ENCODE peak calls at places on chromosomes 11 and 22, in eight cellular contexts. E is HL-60, U is PC-3, K is vagina, G is astrocyte of the cerebellum, Y is mammary epithelial cell, C is stomach, B is NB4. F is an unnamed sample.

GRCh38 chr11:102933627-102934026 is 21.9 kb downstream of the MMP13 start:
- DNase-seq in K (no peak), E (no peak), G (no peak), Y (no peak), U (no peak), B (peak), C (no peak), F (no peak)

GRCh38 chr11:124329787-124330478 is 9.9 kb upstream of the OR8D2 start:
- DNase-seq in B (peak), G (peak), Y (no peak), U (peak), E (no peak), K (no peak), C (no peak), F (no peak)

GRCh38 chr11:85027346-85027745 is 599.8 kb downstream of the DLG2 start:
- DNase-seq in U (no peak), G (no peak), E (no peak), K (no peak), B (no peak), C (no peak), Y (no peak), F (no peak)

GRCh38 chr11:46120361-46120710 is 918 bp downstream of the PHF21A start:
- DNase-seq in E (peak), U (no peak), Y (no peak), K (no peak), B (no peak), C (no peak), G (no peak), F (no peak)

GRCh38 chr22:42732071-42732470 is 11.4 kb upstream of the A4GALT start:
- DNase-seq in C (no peak), Y (no peak), B (no peak), U (no peak), K (no peak), E (no peak), G (no peak), F (no peak)

GRCh38 chr11:63629426-63629825 is 15.2 kb upstream of the PLAAT3 start:
- DNase-seq in B (no peak), C (no peak), K (no peak), U (no peak), G (no peak), Y (no peak), E (no peak), F (no peak)

GRCh38 chr11:66491315-66491935 is 11.2 kb downstream of the DPP3 start:
- DNase-seq in G (no peak), B (no peak), U (no peak), C (no peak), K (no peak), Y (no peak), E (no peak), F (no peak)

GRCh38 chr11:64492561-64492960 is 98.5 kb upstream of the SLC22A12 start:
- DNase-seq in G (no peak), E (peak), U (no peak), Y (no peak), K (no peak), C (no peak), B (peak), F (no peak)

GRCh38 chr11:64285885-64286800 is 495 bp downstream of the GPR137 start:
- DNase-seq in C (no peak), B (peak), Y (no peak), U (peak), G (no peak), E (peak), K (no peak), F (no peak)

DNA sequence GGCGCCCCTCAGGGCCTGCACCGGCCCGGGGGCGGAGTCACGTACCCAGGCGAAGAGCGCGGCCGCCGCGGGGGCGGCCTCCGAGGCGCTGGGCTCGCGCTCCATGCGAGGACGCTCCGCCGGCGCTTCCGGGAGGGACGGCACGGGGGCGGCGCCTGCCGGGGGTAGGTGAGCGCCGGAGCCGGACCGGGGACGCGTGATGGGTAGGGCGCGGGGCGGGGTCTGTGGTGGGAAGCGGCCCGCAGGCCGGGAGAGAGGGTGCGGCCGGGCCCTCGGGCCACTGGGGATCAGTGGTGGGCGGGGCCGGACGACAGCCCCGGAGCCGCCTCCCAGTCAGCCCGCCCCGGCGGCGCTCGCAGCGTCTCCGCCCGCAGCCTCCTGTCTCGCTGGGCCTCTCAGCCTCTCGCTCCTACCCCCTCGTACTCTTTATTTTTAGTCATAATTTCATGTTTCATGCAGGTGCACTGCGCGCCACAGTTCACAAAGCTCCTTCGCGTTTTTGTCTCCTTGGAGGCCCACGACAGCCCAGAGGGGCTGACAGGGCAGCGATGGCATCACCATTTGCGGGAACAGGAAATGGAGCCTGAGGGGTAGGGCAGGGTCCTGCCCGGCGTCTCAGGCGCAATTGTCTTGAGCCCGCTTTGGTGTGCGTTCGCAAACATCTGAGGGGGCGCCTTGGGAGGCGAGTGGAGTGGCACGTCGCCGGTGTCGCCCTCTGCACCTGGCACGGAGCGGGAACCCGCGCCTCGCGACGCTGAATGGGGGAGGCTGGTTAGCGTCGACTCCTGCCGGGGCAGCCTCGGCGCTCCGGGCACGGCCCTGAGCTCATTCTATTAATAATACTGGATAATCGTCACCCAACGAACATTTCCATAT is at the start of gene SERGEF:
- DNase-seq in U (peak), B (peak), Y (peak), K (no peak), E (peak), G (peak), C (peak), F (peak)
- TF ChIP-seq CTCF in U (no peak), B (no peak), Y (no peak), K (no peak), E (no peak), G (peak), C (no peak), F (peak)

DNA sequence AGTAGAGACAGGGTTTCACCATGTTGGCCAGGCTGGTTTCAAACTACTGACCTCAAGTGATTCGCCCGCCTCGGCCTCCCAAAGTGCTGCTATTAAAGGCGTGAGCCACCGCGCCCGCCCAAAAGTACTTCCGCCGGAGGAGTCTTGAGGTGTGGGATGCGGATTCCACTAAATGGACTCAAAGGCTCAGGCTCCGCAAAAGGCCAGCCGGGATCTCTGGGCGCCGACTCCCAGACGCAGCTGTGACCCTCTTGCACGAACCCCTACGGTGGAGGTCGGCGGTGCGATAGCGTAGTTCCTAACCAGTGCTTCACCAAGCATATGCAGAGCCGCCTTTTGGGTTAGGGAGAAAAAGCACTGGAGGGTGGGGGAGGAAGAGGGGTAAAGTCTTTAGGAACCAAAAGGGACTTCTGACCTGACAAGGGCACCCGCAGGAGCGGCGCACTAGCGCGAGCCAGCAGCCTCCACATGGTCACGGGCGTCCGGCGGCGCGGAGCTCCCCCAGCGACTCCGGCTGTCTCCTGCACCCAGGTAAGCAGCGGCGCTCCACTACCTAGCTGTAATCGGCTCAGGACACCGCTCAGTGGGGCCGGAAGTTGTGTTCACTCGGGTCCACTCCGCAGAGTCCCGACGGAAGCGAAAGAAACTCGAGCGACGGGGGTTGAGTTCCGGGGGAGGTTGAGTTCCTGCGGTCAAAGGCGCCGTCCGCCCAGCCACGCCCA is at the start of gene MRPL16:
- DNase-seq in Y (peak), C (peak), K (no peak), U (peak), E (peak), B (peak), G (peak), F (peak)
- TF ChIP-seq CTCF in Y (peak), C (no peak), K (no peak), U (peak), E (no peak), B (no peak), G (no peak), F (peak)

GRCh38 chr11:18791175-18792065 is at the start of gene PTPN5:
- DNase-seq in Y (peak), G (no peak), U (no peak), C (no peak), B (no peak), K (no peak), E (no peak), F (peak)
- TF ChIP-seq CTCF in Y (no peak), G (no peak), U (no peak), C (no peak), B (no peak), K (no peak), E (no peak), F (no peak)

GRCh38 chr11:126863294-126863997 is 137.1 kb downstream of the KIRREL3 start:
- DNase-seq in G (no peak), U (no peak), E (no peak), Y (no peak), B (no peak), K (no peak), C (no peak), F (no peak)
- TF ChIP-seq CTCF in G (no peak), U (no peak), E (no peak), Y (no peak), B (no peak), K (no peak), C (no peak), F (no peak)

GRCh38 chr11:120622189-120622912 is 110.8 kb downstream of the GRIK4 start:
- DNase-seq in U (peak), Y (no peak), E (peak), K (no peak), B (peak), C (no peak), G (no peak), F (no peak)
- TF ChIP-seq CTCF in U (peak), Y (peak), E (no peak), K (no peak), B (peak), C (no peak), G (peak), F (no peak)

DNA sequence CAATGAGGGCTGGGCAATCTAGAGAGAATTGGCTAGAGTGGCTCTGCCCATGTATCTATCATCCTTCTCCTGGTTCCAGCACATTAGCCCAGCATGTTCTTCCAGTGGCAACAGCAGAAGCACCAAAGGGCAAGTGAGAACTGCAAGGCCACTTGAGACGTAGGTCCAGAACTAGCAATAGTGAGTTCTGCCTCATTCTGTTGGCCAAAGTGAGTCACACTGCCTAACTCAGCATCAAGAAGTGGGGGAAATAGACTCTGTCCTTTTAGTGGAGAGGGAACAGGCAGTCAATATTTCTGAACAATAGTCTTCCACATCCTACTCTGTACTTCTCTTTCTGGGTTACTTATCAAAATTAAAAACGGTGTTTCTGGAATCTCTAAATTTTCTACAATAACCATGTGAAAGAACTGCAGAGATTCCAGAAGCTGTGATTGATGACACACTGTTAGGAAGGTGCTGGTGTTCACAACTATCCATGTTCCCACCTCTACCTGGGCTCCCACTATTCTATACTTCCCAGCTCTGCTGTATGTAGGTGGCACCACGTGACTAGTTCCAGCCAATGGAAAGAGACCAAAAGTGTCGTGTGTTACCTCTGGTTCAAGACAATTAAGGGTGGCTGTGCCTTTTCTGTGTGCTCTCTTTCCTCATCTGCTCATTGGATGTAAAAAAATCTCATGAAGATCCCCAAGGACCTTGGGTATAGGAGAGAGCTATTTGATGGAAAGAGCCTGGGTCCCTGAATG is 23.4 kb upstream of the GRK3 start:
- DNase-seq in E (no peak), B (no peak), C (no peak), G (no peak), U (no peak), K (no peak), Y (no peak), F (no peak)
- TF ChIP-seq CTCF in E (no peak), B (no peak), C (no peak), G (no peak), U (no peak), K (no peak), Y (no peak), F (no peak)

DNA sequence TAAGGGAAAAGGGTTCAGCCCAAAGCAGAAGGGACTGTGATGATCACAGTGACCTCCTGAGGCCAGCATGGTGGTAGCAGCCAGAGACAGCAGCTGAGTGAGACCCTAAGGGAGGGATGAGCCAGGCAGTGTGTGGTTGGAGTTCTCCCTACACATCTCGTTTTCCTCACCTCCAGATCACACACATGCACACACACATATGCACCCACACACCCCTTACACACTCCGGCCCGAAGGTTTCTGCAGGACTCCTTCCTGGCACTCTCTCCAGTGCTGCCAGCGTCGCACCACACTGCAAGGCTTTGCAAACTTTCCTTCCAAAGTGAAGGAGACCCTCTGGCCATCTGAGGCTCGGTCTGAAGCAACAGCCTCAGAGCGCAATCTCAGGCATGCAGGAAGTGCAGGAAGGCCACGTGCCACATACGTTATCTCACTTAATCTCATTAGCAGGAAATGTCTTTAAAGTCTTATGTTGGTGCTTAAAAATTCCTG is 26.9 kb upstream of the TP53I11 start:
- DNase-seq in C (peak), K (no peak), B (peak), U (peak), Y (no peak), G (no peak), E (peak), F (no peak)
- TF ChIP-seq CTCF in C (no peak), K (no peak), B (peak), U (peak), Y (peak), G (no peak), E (peak), F (no peak)

F was measured in mesothelial cell of epicardium.